ENCODE peak calls at places on chromosomes 1 and 21, in eight cellular contexts. S is lower leg skin; B is ecto neural progenitor cell; J is activated CD8-positive, alpha-beta T cell treated with anti-CD3 and anti-CD28 coated beads, Interleukin-2, amount 10 ng/mL, durations not matched to agents 7 days and 5 days; X is endothelial cell; F is astrocyte of the cerebellum; G is effector CD4-positive, alpha-beta T cell; D is NCI-H2081. O is an unnamed sample.

GRCh38 chr1:40692429-40692905 is 963 bp downstream of the NFYC start:
- DNase-seq in S (no peak), B (no peak), J (no peak), X (no peak), F (no peak), G (no peak), D (no peak), O (no peak)

GRCh38 chr1:235831148-235831547 is 35.6 kb downstream of the LYST start:
- DNase-seq in S (no peak), B (no peak), J (no peak), X (no peak), F (no peak), G (no peak), D (no peak), O (no peak)

GRCh38 chr1:10939654-10940450 is 72.6 kb upstream of the TARDBP start:
- DNase-seq in S (no peak), B (no peak), J (peak), X (no peak), F (no peak), G (no peak), D (no peak), O (no peak)

GRCh38 chr1:59375321-59376220 is 78.7 kb downstream of the FGGY start:
- DNase-seq in S (no peak), B (no peak), J (no peak), X (no peak), F (peak), G (no peak), D (no peak), O (no peak)

GRCh38 chr21:46253610-46254124 is 25.1 kb upstream of the LSS start:
- DNase-seq in S (no peak), B (no peak), J (peak), X (no peak), F (no peak), G (no peak), D (no peak), O (no peak)

GRCh38 chr1:178818416-178818815 is 52.5 kb downstream of the ANGPTL1 start:
- DNase-seq in S (no peak), B (no peak), J (no peak), X (no peak), F (peak), G (no peak), D (no peak), O (no peak)

GRCh38 chr1:228378453-228379164 is 28.0 kb downstream of the TRIM11 start:
- DNase-seq in S (peak), B (peak), J (peak), X (peak), F (peak), G (peak), D (peak), O (peak)

GRCh38 chr1:243390315-243390875 is 134.6 kb downstream of the SDCCAG8 start:
- DNase-seq in S (no peak), B (no peak), J (no peak), X (no peak), F (no peak), G (no peak), D (no peak), O (no peak)

GRCh38 chr1:10508511-10508951 is 33.8 kb downstream of the PEX14 start:
- DNase-seq in S (no peak), B (peak), J (no peak), X (no peak), F (no peak), G (no peak), D (peak), O (no peak)

GRCh38 chr1:10045480-10046355 is 13.0 kb downstream of the UBE4B start:
- DNase-seq in S (peak), B (no peak), J (no peak), X (no peak), F (no peak), G (no peak), D (no peak), O (no peak)

GRCh38 chr1:155005076-155005971 is 2.7 kb downstream of the ZBTB7B start:
- DNase-seq in S (peak), B (no peak), J (no peak), X (no peak), F (no peak), G (no peak), D (no peak), O (peak)

GRCh38 chr1:204932573-204932909 is 61.9 kb downstream of the NFASC start:
- DNase-seq in S (peak), B (no peak), J (no peak), X (no peak), F (no peak), G (no peak), D (no peak), O (peak)

GRCh38 chr21:39156024-39156423 is 27.2 kb downstream of the PSMG1 start:
- DNase-seq in S (no peak), B (no peak), J (no peak), X (no peak), F (peak), G (no peak), D (no peak), O (no peak)

GRCh38 chr21:29078884-29079765 is 5.7 kb upstream of the CCT8 start:
- DNase-seq in S (no peak), B (no peak), J (peak), X (no peak), F (no peak), G (no peak), D (no peak), O (no peak)

GRCh38 chr1:2799811-2800663 is 1.5 kb downstream of the TTC34 start:
- DNase-seq in S (peak), B (no peak), J (no peak), X (no peak), F (no peak), G (no peak), D (no peak), O (peak)

GRCh38 chr1:67624680-67625079 is 60.3 kb upstream of the GADD45A start:
- DNase-seq in S (no peak), B (no peak), J (no peak), X (no peak), F (no peak), G (no peak), D (no peak), O (no peak)

GRCh38 chr1:158067651-158068050 is 74.2 kb downstream of the KIRREL1 start:
- DNase-seq in S (no peak), B (no peak), J (no peak), X (no peak), F (no peak), G (no peak), D (no peak), O (no peak)

GRCh38 chr1:113223546-113223945 is 150.5 kb downstream of the LRIG2 start:
- DNase-seq in S (no peak), B (no peak), J (no peak), X (no peak), F (no peak), G (no peak), D (no peak), O (no peak)

GRCh38 chr1:84370831-84371394 is 27.4 kb upstream of the DNASE2B start:
- DNase-seq in S (no peak), B (no peak), J (no peak), X (no peak), F (no peak), G (no peak), D (no peak), O (no peak)

GRCh38 chr1:41626146-41626545 is 141.7 kb upstream of the EDN2 start:
- DNase-seq in S (peak), B (peak), J (no peak), X (no peak), F (no peak), G (no peak), D (no peak), O (no peak)

GRCh38 chr1:154546264-154547043 is 12.0 kb downstream of the UBE2Q1 start:
- DNase-seq in S (no peak), B (peak), J (peak), X (peak), F (peak), G (peak), D (peak), O (no peak)

GRCh38 chr1:198267921-198268320 is 111.1 kb downstream of the NEK7 start:
- DNase-seq in S (no peak), B (no peak), J (no peak), X (no peak), F (peak), G (no peak), D (no peak), O (no peak)

GRCh38 chr1:59619576-59619975 is 195.2 kb upstream of the HOOK1 start:
- DNase-seq in S (no peak), B (no peak), J (no peak), X (no peak), F (no peak), G (no peak), D (no peak), O (no peak)

GRCh38 chr1:24955161-24955560 is 25.1 kb upstream of the RUNX3 start:
- DNase-seq in S (no peak), B (no peak), J (peak), X (no peak), F (no peak), G (peak), D (no peak), O (no peak)

GRCh38 chr1:111192643-111193519 is 7.6 kb downstream of the DENND2D start:
- DNase-seq in S (no peak), B (no peak), J (no peak), X (no peak), F (no peak), G (no peak), D (no peak), O (no peak)

GRCh38 chr1:19814681-19815503 is at the start of gene RNF186:
- DNase-seq in S (no peak), B (no peak), J (no peak), X (no peak), F (no peak), G (no peak), D (peak), O (no peak)

GRCh38 chr1:186183219-186183618 is 191.8 kb downstream of the TPR start:
- DNase-seq in S (peak), B (no peak), J (no peak), X (no peak), F (no peak), G (no peak), D (no peak), O (peak)

GRCh38 chr1:35931424-35932157 is 686 bp downstream of the AGO3 start:
- DNase-seq in S (peak), B (no peak), J (no peak), X (no peak), F (no peak), G (no peak), D (peak), O (no peak)

GRCh38 chr1:221122501-221122900 is 243.3 kb downstream of the HLX start:
- DNase-seq in S (no peak), B (no peak), J (no peak), X (no peak), F (no peak), G (no peak), D (no peak), O (no peak)